ENCODE peak calls at places on chromosomes 6 and 20, in four cellular contexts. V is cardiac muscle cell, K is ascending aorta, Z is caudate nucleus. N is an unnamed sample.

GRCh38 chr6:128394171-128394570 is 126.2 kb downstream of the PTPRK start:
- DNase-seq in V (no peak), K (no peak), Z (no peak), N (no peak)

GRCh38 chr20:922781-923180 is 6.6 kb upstream of the ANGPT4 start:
- DNase-seq in V (no peak), K (no peak), Z (no peak), N (no peak)

GRCh38 chr20:35093245-35093884 is 758 bp upstream of the TRPC4AP start:
- DNase-seq in V (no peak), K (no peak), Z (no peak), N (no peak)

GRCh38 chr6:66421570-66421969 is 714.5 kb upstream of the EYS start:
- DNase-seq in V (peak; percentile 7), K (no peak), Z (no peak), N (no peak)

GRCh38 chr20:19251958-19252669 is 39.7 kb downstream of the SLC24A3 start:
- DNase-seq in V (no peak), K (no peak), Z (no peak), N (no peak)

GRCh38 chr6:89282749-89283148 is 32.4 kb downstream of the GABRR2 start:
- DNase-seq in V (no peak), K (no peak), Z (no peak), N (no peak)

GRCh38 chr6:21666788-21667681 is 73.5 kb downstream of the SOX4 start:
- DNase-seq in V (no peak), K (no peak), Z (no peak), N (no peak)

GRCh38 chr6:149925253-149925973 is 2.5 kb upstream of the RAET1G start:
- DNase-seq in V (no peak), K (no peak), Z (no peak), N (no peak)

GRCh38 chr6:5246870-5247161 is 13.9 kb downstream of the LYRM4 start:
- DNase-seq in V (no peak), K (no peak), Z (no peak), N (no peak)

GRCh38 chr6:7445076-7445475 is 55.5 kb downstream of the RIOK1 start:
- DNase-seq in V (no peak), K (no peak), Z (no peak), N (no peak)

GRCh38 chr6:47079638-47080037 is 37.5 kb upstream of the ADGRF1 start:
- DNase-seq in V (no peak), K (no peak), Z (no peak), N (no peak)

GRCh38 chr6:93403390-93403789 is 16.0 kb downstream of the EPHA7 start:
- DNase-seq in V (no peak), K (no peak), Z (no peak), N (no peak)

GRCh38 chr6:166809721-166810120 is 146.6 kb downstream of the RNASET2 start:
- DNase-seq in V (no peak), K (no peak), Z (no peak), N (no peak)

GRCh38 chr6:9178066-9178465 is 742.7 kb upstream of the SLC35B3 start:
- DNase-seq in V (no peak), K (no peak), Z (no peak), N (no peak)

GRCh38 chr6:133340557-133340956 is 99.4 kb downstream of the EYA4 start:
- DNase-seq in V (no peak), K (no peak), Z (no peak), N (no peak)

GRCh38 chr20:32624687-32625345 is 39.7 kb upstream of the NOL4L start:
- DNase-seq in V (no peak), K (no peak), Z (no peak), N (no peak)

GRCh38 chr6:2509746-2510145 is 241.0 kb downstream of the MYLK4 start:
- DNase-seq in V (no peak), K (no peak), Z (no peak), N (no peak)

GRCh38 chr6:84764332-84765049 is at the start of gene TBX18:
- DNase-seq in V (peak; percentile 94), K (peak; percentile 94), Z (no peak), N (no peak)

GRCh38 chr20:13243826-13244376 is 22.8 kb downstream of the ISM1 start:
- DNase-seq in V (no peak), K (no peak), Z (no peak), N (no peak)

GRCh38 chr6:34305497-34305896 is 56.7 kb upstream of the SMIM29 start:
- DNase-seq in V (no peak), K (no peak), Z (no peak), N (no peak)
- H3K27ac ChIP-seq in V (no peak overlapping the region), K (peak overlapping the region; percentile 43), Z (no peak overlapping the region), N (no peak overlapping the region)

GRCh38 chr6:169251371-169251802 is 2.3 kb downstream of the THBS2 start:
- DNase-seq in V (no peak), K (no peak), Z (no peak), N (no peak)

GRCh38 chr6:169253341-169253740 is 305 bp downstream of the THBS2 start:
- DNase-seq in V (no peak), K (no peak), Z (no peak), N (no peak)

GRCh38 chr6:169253745-169254238 is at the start of gene THBS2:
- DNase-seq in V (peak; percentile 23), K (no peak), Z (no peak), N (no peak)

GRCh38 chr6:169251822-169252804 is 1.5 kb downstream of the THBS2 start:
- DNase-seq in V (no peak), K (no peak), Z (no peak), N (no peak)

DNA sequence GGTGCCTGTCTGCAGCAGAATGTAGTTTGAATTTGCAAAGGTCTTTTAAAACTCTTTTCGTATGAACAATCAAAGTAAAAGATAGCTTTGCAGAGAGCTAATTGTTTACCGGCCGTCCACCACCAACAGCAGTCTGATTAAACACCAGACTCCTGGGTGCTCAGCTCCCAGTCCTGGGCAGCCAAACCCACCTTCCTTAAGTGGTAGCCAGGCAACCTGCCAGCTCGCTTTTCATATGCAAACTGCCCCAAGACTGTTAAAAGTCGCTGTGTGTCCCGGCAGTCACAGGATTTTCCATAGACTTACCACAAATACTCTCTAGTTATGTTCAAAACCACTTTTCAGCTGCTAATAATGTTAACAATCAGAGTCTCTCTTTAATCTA is 849 bp downstream of the THBS2 start:
- DNase-seq in V (peak; percentile 16), K (no peak), Z (no peak), N (no peak)
- H3K27ac ChIP-seq in V (no peak overlapping the region), K (peak overlapping the region; percentile 71), Z (peak overlapping the region; percentile 76), N (peak overlapping the region; percentile 90)

GRCh38 chr6:24659547-24659946 is 7.2 kb downstream of the TDP2 start:
- DNase-seq in V (no peak), K (no peak), Z (no peak), N (no peak)
- H3K27ac ChIP-seq in V (no peak overlapping the region), K (no peak overlapping the region), Z (no peak overlapping the region), N (no peak overlapping the region)

DNA sequence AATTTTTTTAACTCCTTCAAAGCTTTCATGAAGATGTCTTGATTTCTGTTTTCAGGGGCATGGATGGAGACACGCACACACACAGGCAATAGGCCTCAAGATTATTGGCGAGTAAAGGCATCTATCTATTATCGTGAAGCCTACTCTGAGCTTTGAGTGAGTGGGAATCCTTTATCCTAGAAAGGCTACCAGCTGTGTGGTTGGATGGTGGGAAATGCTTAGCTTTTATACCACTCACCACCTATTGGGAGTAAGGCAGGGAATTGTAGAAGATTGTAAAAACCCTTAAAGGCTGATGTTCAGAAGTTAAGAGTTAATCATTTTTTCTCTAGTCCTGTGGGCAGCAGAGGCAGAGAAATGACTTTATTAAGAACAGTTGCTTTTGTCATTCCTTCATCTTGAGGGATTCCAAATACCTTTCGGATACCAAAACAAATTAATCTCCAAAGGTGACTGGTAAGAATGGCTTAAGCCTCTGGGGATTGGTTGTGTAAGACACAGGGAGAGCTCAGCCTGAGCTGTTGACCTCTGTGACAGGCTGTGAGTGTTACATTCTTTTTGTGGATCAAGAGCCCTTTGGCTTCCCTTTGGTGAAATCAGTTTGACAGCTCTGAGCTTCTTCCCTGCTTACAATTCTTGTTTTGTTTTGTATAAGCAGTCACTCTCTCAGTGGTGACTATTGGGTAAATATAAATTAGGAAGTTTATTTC is 33.6 kb downstream of the CTNNBL1 start:
- DNase-seq in V (peak; percentile 64), K (no peak), Z (no peak), N (no peak)
- H3K27ac ChIP-seq in V (peak overlapping the region; percentile 93), K (no peak overlapping the region), Z (peak overlapping the region; percentile 68), N (peak overlapping the region; percentile 67)

GRCh38 chr6:16769986-16770376 is 8.7 kb upstream of the ATXN1 start:
- DNase-seq in V (no peak), K (no peak), Z (no peak), N (no peak)
- H3K27ac ChIP-seq in V (no peak overlapping the region), K (peak overlapping the region; percentile 51), Z (no peak overlapping the region), N (no peak overlapping the region)

GRCh38 chr20:45828589-45828988 is 1.5 kb upstream of the TNNC2 start:
- DNase-seq in V (peak; percentile 86), K (no peak), Z (no peak), N (no peak)
- H3K27ac ChIP-seq in V (peak overlapping the region; percentile 95), K (peak overlapping the region; percentile 84), Z (no peak overlapping the region), N (no peak overlapping the region)

DNA sequence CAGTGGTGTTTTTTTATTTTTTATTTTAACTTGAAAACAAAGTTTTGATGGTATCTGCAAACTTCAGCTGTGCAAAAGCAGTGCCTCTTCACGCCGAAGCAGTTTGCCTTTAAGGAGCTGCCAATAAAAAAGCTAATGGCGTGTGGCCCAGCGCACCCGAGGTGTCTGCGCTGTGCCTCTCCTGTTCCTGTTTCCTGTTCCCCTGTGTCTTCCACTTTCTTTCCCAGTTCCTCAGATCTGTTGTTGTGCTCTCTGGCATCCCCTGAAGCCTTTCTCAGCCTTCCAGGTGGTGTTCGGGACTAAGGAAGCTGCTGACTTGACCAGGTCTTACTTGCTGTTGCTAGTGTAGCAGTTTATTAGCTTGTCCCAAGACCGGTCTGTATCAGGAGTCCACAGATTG is 178.5 kb downstream of the TMEM242 start:
- DNase-seq in V (no peak), K (no peak), Z (no peak), N (no peak)
- H3K27ac ChIP-seq in V (peak overlapping the region; percentile 16), K (peak overlapping the region; percentile 78), Z (no peak overlapping the region), N (no peak overlapping the region)

GRCh38 chr6:136410201-136411027 is 120.8 kb upstream of the BCLAF1 start:
- DNase-seq in V (no peak), K (no peak), Z (no peak), N (no peak)
- H3K27ac ChIP-seq in V (no peak overlapping the region), K (no peak overlapping the region), Z (no peak overlapping the region), N (peak overlapping the region; percentile 47)

N was measured in substantia nigra.